ENCODE peak calls at places on chromosomes 16 and 17, in five cellular contexts. G is heart left ventricle, P is fibroblast of villous mesenchyme, B is IMR-90, T is gastrocnemius medialis. U is an unnamed sample.

GRCh38 chr17:72477529-72477928 is 356.7 kb downstream of the SOX9 start:
- DNase-seq in G (no peak), P (no peak), B (no peak), T (no peak), U (no peak)

GRCh38 chr16:15621456-15621855 is 21.5 kb downstream of the MARF1 start:
- DNase-seq in G (no peak), P (no peak), B (no peak), T (no peak), U (no peak)

GRCh38 chr16:46673320-46674013 is 15.5 kb downstream of the VPS35 start:
- DNase-seq in G (peak; percentile 52), P (peak; percentile 71), B (peak; percentile 69), T (no peak), U (peak; percentile 56)

GRCh38 chr16:28189237-28189636 is 22.5 kb downstream of the XPO6 start:
- DNase-seq in G (no peak), P (peak; percentile 46), B (peak; percentile 54), T (no peak), U (no peak)

GRCh38 chr16:69313469-69313868 is 2.3 kb downstream of the VPS4A start:
- DNase-seq in G (no peak), P (no peak), B (no peak), T (no peak), U (no peak)

GRCh38 chr16:77896357-77896972 is 108.1 kb downstream of the VAT1L start:
- DNase-seq in G (no peak), P (no peak), B (no peak), T (no peak), U (no peak)

GRCh38 chr16:13554643-13555042 is 365.3 kb upstream of the ERCC4 start:
- DNase-seq in G (no peak), P (no peak), B (no peak), T (no peak), U (no peak)

GRCh38 chr17:50114849-50115357 is 15.1 kb downstream of the SAMD14 start:
- DNase-seq in G (no peak), P (peak; percentile 67), B (peak; percentile 70), T (no peak), U (peak; percentile 64)

GRCh38 chr17:40447148-40447644 is 3.9 kb downstream of the IGFBP4 start:
- DNase-seq in G (peak; percentile 45), P (no peak), B (no peak), T (no peak), U (no peak)

GRCh38 chr16:54287758-54288591 is 1.4 kb upstream of the IRX3 start:
- DNase-seq in G (peak; percentile 37), P (no peak), B (no peak), T (no peak), U (no peak)

GRCh38 chr16:71357681-71358080 is 842 bp upstream of the CALB2 start:
- DNase-seq in G (no peak), P (no peak), B (no peak), T (no peak), U (no peak)

GRCh38 chr16:66549284-66550131 is at the start of gene TK2:
- DNase-seq in G (peak; percentile 76), P (peak; percentile 73), B (peak; percentile 72), T (no peak), U (peak; percentile 76)

GRCh38 chr16:86398201-86398600 is 112.1 kb upstream of the FOXF1 start:
- DNase-seq in G (no peak), P (peak; percentile 65), B (peak; percentile 37), T (no peak), U (no peak)

GRCh38 chr16:85490971-85491771 is 122.0 kb upstream of the GSE1 start:
- DNase-seq in G (no peak), P (no peak), B (no peak), T (no peak), U (no peak)

GRCh38 chr17:65485388-65486299 is 75.8 kb downstream of the AXIN2 start:
- DNase-seq in G (peak; percentile 26), P (no peak), B (no peak), T (no peak), U (peak; percentile 56)

GRCh38 chr16:24844101-24845030 is 1.4 kb upstream of the SLC5A11 start:
- DNase-seq in G (no peak), P (no peak), B (peak; percentile 28), T (no peak), U (no peak)

GRCh38 chr16:64983983-64984382 is 137.9 kb downstream of the CDH11 start:
- DNase-seq in G (peak; percentile 49), P (peak; percentile 94), B (peak; percentile 89), T (no peak), U (peak; percentile 75)

GRCh38 chr17:31511176-31511540 is 119.7 kb downstream of the RAB11FIP4 start:
- DNase-seq in G (no peak), P (no peak), B (no peak), T (no peak), U (no peak)

GRCh38 chr17:31078290-31078689 is 16.5 kb upstream of the NF1 start:
- DNase-seq in G (no peak), P (no peak), B (peak; percentile 18), T (no peak), U (no peak)

GRCh38 chr17:7107012-7107754 is 7.4 kb downstream of the ASGR2 start:
- DNase-seq in G (no peak), P (no peak), B (no peak), T (no peak), U (no peak)

GRCh38 chr16:68737730-68738590 is 868 bp downstream of the CDH1 start:
- DNase-seq in G (no peak), P (no peak), B (no peak), T (no peak), U (no peak)

GRCh38 chr17:44543213-44543904 is 13.9 kb upstream of the FZD2 start:
- DNase-seq in G (no peak), P (peak; percentile 83), B (peak; percentile 96), T (no peak), U (peak; percentile 95)

GRCh38 chr17:4605826-4606225 is 21.5 kb downstream of the SMTNL2 start:
- DNase-seq in G (peak; percentile 54), P (peak; percentile 89), B (peak; percentile 30), T (no peak), U (no peak)

GRCh38 chr16:74225278-74225677 is 71.3 kb upstream of the PSMD7 start:
- DNase-seq in G (no peak), P (no peak), B (peak; percentile 14), T (no peak), U (no peak)

GRCh38 chr17:76872221-76872873 is 4.1 kb downstream of the MGAT5B start:
- DNase-seq in G (no peak), P (peak; percentile 78), B (peak; percentile 96), T (no peak), U (peak; percentile 90)

GRCh38 chr16:20243731-20244281 is 83.5 kb downstream of the GP2 start:
- DNase-seq in G (no peak), P (no peak), B (no peak), T (no peak), U (no peak)

GRCh38 chr17:48012151-48012520 is 25.5 kb downstream of the COPZ2 start:
- DNase-seq in G (peak; percentile 42), P (no peak), B (no peak), T (no peak), U (peak; percentile 30)

DNA sequence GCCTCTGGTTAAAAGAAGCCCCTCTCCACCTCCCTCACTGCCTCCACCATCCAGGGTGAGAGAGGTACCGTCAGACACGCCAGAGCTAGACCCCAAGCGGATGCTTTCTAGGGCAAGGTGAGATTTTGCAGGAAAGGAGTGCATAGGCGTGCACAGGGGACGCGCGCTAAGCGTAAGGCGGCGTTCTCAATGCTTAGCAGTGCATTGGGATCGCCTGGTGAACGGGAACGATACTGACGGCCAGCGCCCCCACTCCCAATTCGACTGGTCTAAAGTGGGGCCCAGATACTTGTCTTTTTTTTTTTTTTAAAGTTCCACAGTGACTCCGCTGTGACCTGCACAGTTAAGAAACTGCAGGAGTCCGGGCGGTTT is 57.9 kb upstream of the CREBBP start:
- DNase-seq in G (no peak), P (no peak), B (no peak), T (no peak), U (no peak)
- H3K4me3 ChIP-seq in G (peak overlapping the region; percentile 50), P (no peak overlapping the region), B (no peak overlapping the region), T (peak overlapping the region; percentile 65), U (peak overlapping the region; percentile 54)

DNA sequence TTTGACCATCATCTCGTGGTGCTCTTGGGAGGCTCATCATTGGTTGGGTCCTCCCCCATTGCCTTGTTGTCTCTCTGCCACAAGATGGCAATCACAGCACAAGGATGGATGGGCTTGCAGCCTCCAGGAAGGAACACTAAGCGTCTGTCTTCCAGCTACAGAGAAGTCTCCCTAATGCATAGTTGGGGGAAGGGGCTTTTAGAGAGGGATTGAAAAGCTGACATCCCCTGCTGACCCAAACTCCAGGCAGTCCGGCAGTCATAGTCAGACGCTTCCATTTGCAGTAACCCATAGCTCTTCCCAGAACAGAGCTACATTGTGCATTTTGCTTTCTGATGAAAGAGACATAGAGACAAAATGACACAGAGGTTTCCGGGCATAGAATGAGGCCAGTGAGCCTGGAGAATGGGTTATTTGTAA is 111.4 kb downstream of the UTP18 start:
- DNase-seq in G (no peak), P (peak; percentile 38), B (peak; percentile 50), T (no peak), U (peak; percentile 36)
- TF ChIP-seq CTCF in G (peak; percentile 9), P (peak; percentile 53), B (peak; percentile 52), T (no peak), U (peak; percentile 59)

DNA sequence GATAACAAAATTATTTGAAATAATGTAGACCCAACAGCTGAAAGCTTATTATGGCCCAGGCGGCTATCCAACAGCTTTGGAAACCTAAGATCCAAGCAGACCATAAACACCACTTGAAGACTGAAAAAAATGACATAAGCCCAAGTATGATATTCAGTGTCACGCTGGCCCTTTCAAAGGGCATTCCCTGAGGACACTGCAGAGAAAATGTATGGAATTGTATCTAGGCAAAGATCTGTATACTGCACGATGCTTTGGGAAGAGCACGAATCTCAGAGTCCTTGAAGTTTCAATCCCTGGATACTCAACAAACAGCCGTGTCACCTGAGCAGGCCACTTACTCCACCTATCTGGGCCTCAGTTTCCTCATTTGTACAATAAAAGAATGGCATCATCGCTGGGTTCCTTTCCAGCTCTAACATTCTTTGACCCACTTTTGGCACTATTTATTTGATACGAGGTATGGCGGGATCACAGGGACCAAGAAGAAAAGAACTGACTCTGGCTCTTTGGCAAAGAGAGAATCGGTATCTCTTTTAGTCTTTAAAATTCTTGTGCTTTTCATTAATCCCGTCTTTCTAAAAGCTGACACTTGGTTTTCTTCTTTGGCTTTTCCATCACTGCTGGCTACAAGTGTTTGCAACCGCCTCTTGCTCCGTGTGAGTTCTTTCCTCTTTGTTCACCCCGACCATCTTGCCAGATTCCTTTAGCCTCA is 1.2 kb downstream of the STAT5B start:
- DNase-seq in G (no peak), P (no peak), B (no peak), T (no peak), U (no peak)
- H3K4me3 ChIP-seq in G (peak overlapping the region; percentile 76), P (peak overlapping the region; percentile 82), B (peak overlapping the region; percentile 77), T (peak overlapping the region; percentile 89), U (peak overlapping the region; percentile 72)

DNA sequence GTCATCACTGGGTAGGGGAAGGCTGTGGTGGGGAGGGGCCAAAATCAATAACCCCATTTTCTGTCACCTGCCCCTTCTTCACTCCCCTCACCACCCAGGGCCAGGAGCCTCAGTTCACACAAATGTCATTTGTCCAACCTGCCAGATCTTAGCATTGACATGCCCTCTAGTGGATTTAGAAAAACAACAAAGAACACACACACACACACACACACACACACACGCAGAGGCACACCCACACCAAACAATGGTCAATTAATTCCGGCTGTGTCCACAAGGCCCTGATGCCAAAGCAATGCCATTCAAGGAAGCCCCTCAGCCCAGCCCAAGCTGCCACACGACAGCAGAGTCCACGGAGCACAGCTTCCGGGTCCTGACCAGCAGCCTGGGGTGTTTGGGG is 68.4 kb downstream of the NOG start:
- DNase-seq in G (no peak), P (no peak), B (no peak), T (no peak), U (peak; percentile 17)
- TF ChIP-seq CTCF in G (no peak), P (no peak), B (no peak), T (no peak), U (no peak)